ENCODE peak calls at places on chromosomes 7 and 10, in four cellular contexts. One of them, this sample, is unnamed.

GRCh38 chr10:118569241-118569881 is 26.1 kb downstream of the PRLHR start:
- DNase-seq in upper lobe of right lung: no peak
- DNase-seq in IMR-90: peak; percentile 27
- DNase-seq in endothelial cell of umbilical vein: no peak
- DNase-seq in this sample: no peak

GRCh38 chr10:91589015-91589655 is 43.7 kb downstream of the PPP1R3C start:
- DNase-seq in upper lobe of right lung: no peak
- DNase-seq in IMR-90: peak; percentile 46
- DNase-seq in endothelial cell of umbilical vein: peak; percentile 87
- DNase-seq in this sample: no peak

GRCh38 chr10:79454259-79454658 is 8.8 kb upstream of the ZCCHC24 start:
- DNase-seq in upper lobe of right lung: no peak
- DNase-seq in IMR-90: peak; percentile 92
- DNase-seq in endothelial cell of umbilical vein: no peak
- DNase-seq in this sample: no peak

GRCh38 chr7:74656421-74656910 is 1.1 kb upstream of the GTF2I start:
- DNase-seq in upper lobe of right lung: peak; percentile 78
- DNase-seq in IMR-90: no peak
- DNase-seq in endothelial cell of umbilical vein: peak; percentile 52
- DNase-seq in this sample: no peak

GRCh38 chr7:75915416-75916156 is 631 bp downstream of the POR start:
- DNase-seq in upper lobe of right lung: no peak
- DNase-seq in IMR-90: peak; percentile 22
- DNase-seq in endothelial cell of umbilical vein: peak; percentile 41
- DNase-seq in this sample: no peak

GRCh38 chr10:35091994-35092393 is 1.9 kb upstream of the CUL2 start:
- DNase-seq in upper lobe of right lung: no peak
- DNase-seq in IMR-90: no peak
- DNase-seq in endothelial cell of umbilical vein: no peak
- DNase-seq in this sample: no peak

GRCh38 chr10:91493313-91493712 is 83.2 kb downstream of the HECTD2 start:
- DNase-seq in upper lobe of right lung: no peak
- DNase-seq in IMR-90: peak; percentile 63
- DNase-seq in endothelial cell of umbilical vein: peak; percentile 24
- DNase-seq in this sample: no peak

GRCh38 chr10:103888113-103888841 is 29.7 kb downstream of the STN1 start:
- DNase-seq in upper lobe of right lung: peak; percentile 72
- DNase-seq in IMR-90: peak; percentile 91
- DNase-seq in endothelial cell of umbilical vein: peak; percentile 93
- DNase-seq in this sample: no peak

GRCh38 chr7:99339595-99339994 is 13.9 kb downstream of the ARPC1A start:
- DNase-seq in upper lobe of right lung: no peak
- DNase-seq in IMR-90: no peak
- DNase-seq in endothelial cell of umbilical vein: no peak
- DNase-seq in this sample: no peak

GRCh38 chr10:123148414-123149161 is 652 bp downstream of the HMX2 start:
- DNase-seq in upper lobe of right lung: no peak
- DNase-seq in IMR-90: no peak
- DNase-seq in endothelial cell of umbilical vein: no peak
- DNase-seq in this sample: no peak

GRCh38 chr10:14583252-14583651 is 191.4 kb downstream of the FAM107B start:
- DNase-seq in upper lobe of right lung: no peak
- DNase-seq in IMR-90: no peak
- DNase-seq in endothelial cell of umbilical vein: no peak
- DNase-seq in this sample: no peak

GRCh38 chr7:85522070-85522469 is 335.2 kb upstream of the SEMA3D start:
- DNase-seq in upper lobe of right lung: no peak
- DNase-seq in IMR-90: no peak
- DNase-seq in endothelial cell of umbilical vein: no peak
- DNase-seq in this sample: no peak

GRCh38 chr7:74223711-74224510 is 14.1 kb downstream of the LAT2 start:
- DNase-seq in upper lobe of right lung: no peak
- DNase-seq in IMR-90: no peak
- DNase-seq in endothelial cell of umbilical vein: no peak
- DNase-seq in this sample: no peak

GRCh38 chr10:43058716-43059335 is 18.0 kb upstream of the RET start:
- DNase-seq in upper lobe of right lung: peak; percentile 38
- DNase-seq in IMR-90: no peak
- DNase-seq in endothelial cell of umbilical vein: no peak
- DNase-seq in this sample: no peak

GRCh38 chr7:19113855-19114590 is 3.4 kb downstream of the TWIST1 start:
- DNase-seq in upper lobe of right lung: no peak
- DNase-seq in IMR-90: peak; percentile 66
- DNase-seq in endothelial cell of umbilical vein: no peak
- DNase-seq in this sample: no peak

GRCh38 chr7:90409667-90410066 is 6.4 kb downstream of the CLDN12 start:
- DNase-seq in upper lobe of right lung: no peak
- DNase-seq in IMR-90: no peak
- DNase-seq in endothelial cell of umbilical vein: no peak
- DNase-seq in this sample: no peak

GRCh38 chr10:71077796-71078453 is 134.4 kb upstream of the UNC5B start:
- DNase-seq in upper lobe of right lung: peak; percentile 38
- DNase-seq in IMR-90: no peak
- DNase-seq in endothelial cell of umbilical vein: no peak
- DNase-seq in this sample: no peak

GRCh38 chr7:26667514-26668133 is 196.8 kb downstream of the SKAP2 start:
- DNase-seq in upper lobe of right lung: no peak
- DNase-seq in IMR-90: peak; percentile 90
- DNase-seq in endothelial cell of umbilical vein: peak; percentile 96
- DNase-seq in this sample: peak; percentile 94

GRCh38 chr7:158603773-158604755 is 16.4 kb upstream of the PTPRN2 start:
- DNase-seq in upper lobe of right lung: no peak
- DNase-seq in IMR-90: no peak
- DNase-seq in endothelial cell of umbilical vein: no peak
- DNase-seq in this sample: no peak

GRCh38 chr10:78736926-78737618 is 331.7 kb upstream of the ZMIZ1 start:
- DNase-seq in upper lobe of right lung: no peak
- DNase-seq in IMR-90: no peak
- DNase-seq in endothelial cell of umbilical vein: no peak
- DNase-seq in this sample: no peak

DNA sequence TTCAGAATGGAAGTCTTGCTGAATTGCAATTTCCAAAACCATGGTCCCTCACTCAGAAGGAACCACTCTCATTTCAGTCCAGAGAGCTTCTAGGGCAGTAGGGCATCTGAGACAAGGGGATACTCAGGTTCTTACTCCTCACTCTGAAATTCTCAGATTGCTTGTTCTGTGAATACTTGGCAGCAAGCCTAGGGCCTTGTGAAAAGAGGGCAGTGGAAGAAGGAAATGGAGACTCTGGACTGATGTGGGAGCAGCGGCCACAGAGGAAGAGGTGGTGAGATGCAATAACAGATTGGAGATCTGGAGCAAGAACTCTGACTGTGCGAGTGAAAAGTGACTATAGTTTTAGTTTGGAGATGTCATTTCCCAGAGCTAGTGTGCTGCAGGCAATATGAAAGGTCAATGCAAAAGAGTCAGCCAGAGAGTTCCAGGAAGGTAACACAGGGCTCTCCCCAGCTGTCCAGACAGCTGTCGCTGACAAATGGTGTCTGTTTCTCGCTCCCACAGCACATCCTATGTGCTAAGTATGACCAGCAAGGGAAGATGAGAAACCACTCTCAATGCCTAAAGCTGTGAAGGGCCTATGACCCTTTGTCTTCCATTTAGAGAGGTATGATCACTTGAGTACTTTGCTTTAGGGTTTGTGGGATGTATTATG is 291.6 kb upstream of the KIAA1217 start:
- DNase-seq in upper lobe of right lung: no peak
- DNase-seq in IMR-90: no peak
- DNase-seq in endothelial cell of umbilical vein: no peak
- DNase-seq in this sample: no peak
- H3K27ac ChIP-seq in upper lobe of right lung: no peak overlapping the region
- H3K27ac ChIP-seq in IMR-90: no peak overlapping the region
- H3K27ac ChIP-seq in endothelial cell of umbilical vein: no peak overlapping the region
- H3K27ac ChIP-seq in this sample: no peak overlapping the region

GRCh38 chr10:21533577-21534475 is at the start of gene MLLT10:
- DNase-seq in upper lobe of right lung: peak; percentile 99
- DNase-seq in IMR-90: peak; percentile 94
- DNase-seq in endothelial cell of umbilical vein: peak; percentile 97
- DNase-seq in this sample: peak; percentile 93

GRCh38 chr10:21535494-21535818 is 1.4 kb downstream of the MLLT10 start:
- DNase-seq in upper lobe of right lung: no peak
- DNase-seq in IMR-90: no peak
- DNase-seq in endothelial cell of umbilical vein: peak; percentile 28
- DNase-seq in this sample: no peak

GRCh38 chr10:21532694-21533576 is 1.1 kb upstream of the MLLT10 start:
- DNase-seq in upper lobe of right lung: no peak
- DNase-seq in IMR-90: no peak
- DNase-seq in endothelial cell of umbilical vein: peak; percentile 26
- DNase-seq in this sample: no peak

GRCh38 chr10:21536874-21537273 is 2.8 kb downstream of the MLLT10 start:
- DNase-seq in upper lobe of right lung: no peak
- DNase-seq in IMR-90: no peak
- DNase-seq in endothelial cell of umbilical vein: no peak
- DNase-seq in this sample: no peak

DNA sequence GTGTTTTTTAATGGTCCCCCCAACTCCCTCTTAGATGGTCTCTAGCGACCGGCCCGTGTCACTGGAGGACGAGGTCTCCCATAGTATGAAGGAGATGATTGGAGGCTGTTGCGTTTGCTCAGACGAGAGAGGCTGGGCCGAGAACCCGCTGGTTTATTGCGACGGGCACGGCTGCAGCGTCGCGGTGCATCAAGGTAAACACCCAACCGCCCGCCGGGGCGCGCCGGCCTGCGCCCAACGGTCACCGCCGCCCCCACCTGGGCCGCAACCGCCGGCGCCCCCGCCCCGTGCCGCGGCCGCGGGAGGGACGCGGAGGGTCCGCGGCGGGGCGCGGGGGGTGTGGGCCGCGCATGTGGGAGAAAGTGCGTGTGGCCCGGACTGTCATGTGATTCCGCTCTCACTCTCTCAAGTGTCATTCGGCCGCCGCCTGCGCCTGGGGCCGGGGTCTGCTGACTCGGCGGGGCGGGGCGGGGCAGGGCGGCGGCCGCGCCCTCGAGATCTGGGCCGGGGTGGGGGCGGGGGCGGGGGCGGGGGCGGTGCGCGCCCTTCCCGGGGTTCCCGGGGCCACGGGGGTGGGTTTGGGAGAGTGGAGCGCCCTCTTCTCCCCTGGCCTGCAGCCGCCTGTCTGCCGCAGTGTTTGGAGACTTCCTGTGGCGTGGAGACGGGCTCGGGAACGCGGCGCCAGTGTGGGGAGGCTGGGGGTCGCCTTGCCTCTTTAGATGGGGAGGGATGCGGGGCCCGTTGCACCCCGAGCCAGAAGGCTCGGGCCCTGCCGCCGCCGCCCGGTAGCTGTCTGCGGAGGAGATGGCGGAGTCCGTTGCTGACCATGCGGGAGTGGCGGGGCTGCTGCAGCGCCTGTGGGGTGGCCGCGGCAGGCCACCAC is 820 bp downstream of the MLLT10 start:
- DNase-seq in upper lobe of right lung: peak; percentile 86
- DNase-seq in IMR-90: peak; percentile 45
- DNase-seq in endothelial cell of umbilical vein: peak; percentile 38
- DNase-seq in this sample: no peak
- H3K27ac ChIP-seq in upper lobe of right lung: peak overlapping the region; percentile 97
- H3K27ac ChIP-seq in IMR-90: peak overlapping the region; percentile 97
- H3K27ac ChIP-seq in endothelial cell of umbilical vein: peak overlapping the region; percentile 23
- H3K27ac ChIP-seq in this sample: no peak overlapping the region

GRCh38 chr10:99524050-99524666 is 8.6 kb upstream of the NKX2-3 start:
- DNase-seq in upper lobe of right lung: no peak
- DNase-seq in IMR-90: no peak
- DNase-seq in endothelial cell of umbilical vein: no peak
- DNase-seq in this sample: no peak

GRCh38 chr10:99523251-99523773 is 9.4 kb upstream of the NKX2-3 start:
- DNase-seq in upper lobe of right lung: no peak
- DNase-seq in IMR-90: no peak
- DNase-seq in endothelial cell of umbilical vein: no peak
- DNase-seq in this sample: no peak

GRCh38 chr10:99525897-99526296 is 6.8 kb upstream of the NKX2-3 start:
- DNase-seq in upper lobe of right lung: no peak
- DNase-seq in IMR-90: no peak
- DNase-seq in endothelial cell of umbilical vein: no peak
- DNase-seq in this sample: no peak

GRCh38 chr10:99526861-99527504 is 5.8 kb upstream of the NKX2-3 start:
- DNase-seq in upper lobe of right lung: no peak
- DNase-seq in IMR-90: no peak
- DNase-seq in endothelial cell of umbilical vein: no peak
- DNase-seq in this sample: no peak

GRCh38 chr10:99524736-99525380 is 7.9 kb upstream of the NKX2-3 start:
- DNase-seq in upper lobe of right lung: no peak
- DNase-seq in IMR-90: no peak
- DNase-seq in endothelial cell of umbilical vein: no peak
- DNase-seq in this sample: no peak
- H3K27ac ChIP-seq in upper lobe of right lung: no peak overlapping the region
- H3K27ac ChIP-seq in IMR-90: no peak overlapping the region
- H3K27ac ChIP-seq in endothelial cell of umbilical vein: no peak overlapping the region
- H3K27ac ChIP-seq in this sample: no peak overlapping the region

GRCh38 chr7:100641860-100642533 is 645 bp upstream of the TFR2 start:
- DNase-seq in upper lobe of right lung: no peak
- DNase-seq in IMR-90: no peak
- DNase-seq in endothelial cell of umbilical vein: no peak
- DNase-seq in this sample: no peak

GRCh38 chr7:100641463-100641859 is at the start of gene TFR2:
- DNase-seq in upper lobe of right lung: no peak
- DNase-seq in IMR-90: no peak
- DNase-seq in endothelial cell of umbilical vein: no peak
- DNase-seq in this sample: no peak

GRCh38 chr7:100639995-100640394 is 1.4 kb downstream of the TFR2 start:
- DNase-seq in upper lobe of right lung: no peak
- DNase-seq in IMR-90: no peak
- DNase-seq in endothelial cell of umbilical vein: no peak
- DNase-seq in this sample: no peak

GRCh38 chr7:100642534-100642907 is 1.2 kb upstream of the TFR2 start:
- DNase-seq in upper lobe of right lung: no peak
- DNase-seq in IMR-90: no peak
- DNase-seq in endothelial cell of umbilical vein: no peak
- DNase-seq in this sample: no peak

DNA sequence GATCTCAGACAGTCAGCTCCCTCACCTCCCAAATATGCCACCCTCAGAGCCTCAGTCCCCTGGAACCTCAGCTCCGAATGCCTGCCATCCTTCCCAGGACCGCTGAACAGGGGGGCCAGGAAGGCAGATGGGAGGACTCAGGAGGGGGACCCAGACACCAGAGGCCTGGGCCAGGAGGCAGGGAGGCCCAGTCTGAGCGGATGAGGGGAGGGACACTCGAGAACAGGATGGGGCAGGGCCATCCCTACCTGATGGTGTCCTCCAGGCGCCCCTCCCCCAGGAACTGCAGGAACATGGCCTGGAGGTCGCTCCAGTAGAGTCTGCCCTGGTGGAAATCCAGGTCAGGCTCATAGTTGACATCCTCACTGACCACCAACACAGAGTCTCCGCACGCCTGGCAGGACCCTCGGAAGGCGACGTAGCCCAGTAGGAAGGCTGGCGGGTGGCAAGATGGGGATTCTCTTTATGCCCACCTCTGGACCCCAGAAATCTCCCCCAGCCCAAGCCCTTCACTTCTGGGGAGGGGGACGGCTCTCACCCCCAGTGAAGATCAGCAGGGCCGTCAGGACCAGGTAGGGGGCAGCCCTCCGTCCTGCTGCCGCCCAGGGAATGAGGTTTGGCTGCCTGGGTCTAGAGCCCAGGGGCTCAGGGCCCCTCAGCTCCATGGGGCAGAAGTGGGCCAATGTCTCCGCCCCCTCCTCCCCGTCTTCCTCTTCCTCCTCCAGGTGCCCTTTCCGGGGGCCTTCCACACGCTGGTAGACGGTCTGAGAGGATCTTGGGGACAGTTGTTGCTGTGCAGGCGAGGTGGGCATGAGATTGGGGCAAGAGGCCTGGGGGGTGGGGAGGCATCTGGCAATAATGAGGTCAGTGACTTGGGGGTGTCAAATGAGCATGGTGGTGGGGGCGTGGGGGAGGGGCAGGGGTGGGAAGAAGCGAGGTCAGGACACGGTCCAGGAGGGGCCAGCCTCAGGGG is 628 bp downstream of the TFR2 start:
- DNase-seq in upper lobe of right lung: no peak
- DNase-seq in IMR-90: no peak
- DNase-seq in endothelial cell of umbilical vein: no peak
- DNase-seq in this sample: no peak
- H3K27ac ChIP-seq in upper lobe of right lung: no peak overlapping the region
- H3K27ac ChIP-seq in IMR-90: no peak overlapping the region
- H3K27ac ChIP-seq in endothelial cell of umbilical vein: no peak overlapping the region
- H3K27ac ChIP-seq in this sample: no peak overlapping the region

This sample was measured in iPS DF 6.9.